ENCODE peak calls at places on chromosomes 1 and 21, in ten cellular contexts. N is stimulated activated CD8-positive, alpha-beta memory T cell treated with anti-CD3 and anti-CD28 coated beads, Interleukin-4, amount 100 ng/mL, for 1 hour; K is cardiac fibroblast; A is AG04450; Z is activated CD8-positive, alpha-beta memory T cell treated with anti-CD3 and anti-CD28 coated beads, Interleukin-2, amount 50 U/mL, for 4 hours; P is DND-41; G is HFFc6; F is activated CD4-positive, alpha-beta T cell treated with anti-CD3 and anti-CD28 coated beads, Interleukin-2, amount 10 ng/mL, durations not matched to agents 7 days and 5 days; H is skeletal muscle cell; V is tibial nerve. L is an unnamed sample.
A peak's percentile ranks its signal among the peaks of the same experiment; 100 is the strongest.

GRCh38 chr1:207218512-207219352 is 102.7 kb upstream of the CD55 start:
- DNase-seq in N (no peak), K (no peak), A (no peak), Z (no peak), P (no peak), G (no peak), F (no peak), H (no peak), V (no peak), L (no peak)

GRCh38 chr1:113255728-113256347 is 134.5 kb upstream of the MAGI3 start:
- DNase-seq in N (no peak), K (no peak), A (no peak), Z (no peak), P (no peak), G (no peak), F (no peak), H (no peak), V (no peak), L (no peak)

GRCh38 chr1:163528710-163529348 is 207.1 kb downstream of the NUF2 start:
- DNase-seq in N (no peak), K (peak; percentile 56), A (no peak), Z (no peak), P (peak; percentile 19), G (peak; percentile 25), F (peak; percentile 15), H (no peak), V (no peak), L (no peak)

GRCh38 chr1:174964261-174964984 is 35.3 kb upstream of the CACYBP start:
- DNase-seq in N (no peak), K (peak; percentile 55), A (no peak), Z (no peak), P (no peak), G (no peak), F (peak; percentile 53), H (no peak), V (no peak), L (no peak)

GRCh38 chr21:45905196-45905595 is 76.4 kb upstream of the COL6A1 start:
- DNase-seq in N (no peak), K (no peak), A (no peak), Z (peak; percentile 9), P (no peak), G (no peak), F (no peak), H (no peak), V (no peak), L (no peak)

GRCh38 chr1:151841141-151841540 is 1.5 kb upstream of the C2CD4D start:
- DNase-seq in N (no peak), K (peak; percentile 82), A (no peak), Z (no peak), P (no peak), G (peak; percentile 8), F (no peak), H (peak; percentile 52), V (no peak), L (no peak)

GRCh38 chr21:38322551-38322950 is 65.8 kb downstream of the KCNJ15 start:
- DNase-seq in N (no peak), K (peak; percentile 63), A (no peak), Z (no peak), P (no peak), G (peak; percentile 58), F (no peak), H (peak; percentile 64), V (no peak), L (no peak)

GRCh38 chr1:2466834-2467554 is 9.1 kb upstream of the PLCH2 start:
- DNase-seq in N (no peak), K (no peak), A (no peak), Z (no peak), P (peak; percentile 9), G (no peak), F (no peak), H (no peak), V (no peak), L (no peak)

GRCh38 chr1:167881069-167881468 is 32.9 kb downstream of the ADCY10 start:
- DNase-seq in N (no peak), K (peak; percentile 58), A (no peak), Z (no peak), P (no peak), G (peak; percentile 24), F (no peak), H (no peak), V (no peak), L (no peak)

GRCh38 chr21:32120231-32120630 is 158.6 kb downstream of the MIS18A start:
- DNase-seq in N (no peak), K (no peak), A (no peak), Z (no peak), P (no peak), G (no peak), F (no peak), H (no peak), V (no peak), L (no peak)

GRCh38 chr1:161427733-161428516 is 60.2 kb upstream of the CFAP126 start:
- DNase-seq in N (no peak), K (peak; percentile 83), A (no peak), Z (no peak), P (no peak), G (peak; percentile 62), F (peak; percentile 18), H (peak; percentile 22), V (no peak), L (no peak)

GRCh38 chr1:202268032-202268431 is 73.7 kb downstream of the UBE2T start:
- DNase-seq in N (no peak), K (no peak), A (no peak), Z (no peak), P (no peak), G (no peak), F (no peak), H (no peak), V (no peak), L (no peak)

L was measured in right atrium auricular region.